ENCODE peak calls at places on chromosomes 11 and 22, in five cellular contexts. One of them, this sample, is unnamed.

GRCh38 chr11:116422976-116423375 is 349.8 kb downstream of the BUD13 start:
- DNase-seq in Peyer's patch: no peak
- DNase-seq in colonic mucosa: no peak
- DNase-seq in tibial artery: no peak
- DNase-seq in GM13976: no peak
- DNase-seq in this sample: no peak

GRCh38 chr22:22770280-22770871 is 117.2 kb upstream of the IGLL5 start:
- DNase-seq in Peyer's patch: peak
- DNase-seq in colonic mucosa: peak
- DNase-seq in tibial artery: peak
- DNase-seq in GM13976: no peak
- DNase-seq in this sample: no peak

GRCh38 chr22:44567846-44568493 is 69.9 kb upstream of the RTL6 start:
- DNase-seq in Peyer's patch: peak
- DNase-seq in colonic mucosa: peak
- DNase-seq in tibial artery: peak
- DNase-seq in GM13976: no peak
- DNase-seq in this sample: no peak

GRCh38 chr11:117855452-117855851 is 21.0 kb downstream of the FXYD6 start:
- DNase-seq in Peyer's patch: no peak
- DNase-seq in colonic mucosa: no peak
- DNase-seq in tibial artery: peak
- DNase-seq in GM13976: no peak
- DNase-seq in this sample: no peak

GRCh38 chr11:93570759-93571413 is 27.7 kb upstream of the SMCO4 start:
- DNase-seq in Peyer's patch: no peak
- DNase-seq in colonic mucosa: peak
- DNase-seq in tibial artery: peak
- DNase-seq in GM13976: no peak
- DNase-seq in this sample: no peak

GRCh38 chr11:86672007-86672621 is at the start of gene ME3:
- DNase-seq in Peyer's patch: peak
- DNase-seq in colonic mucosa: peak
- DNase-seq in tibial artery: peak
- DNase-seq in GM13976: no peak
- DNase-seq in this sample: peak

GRCh38 chr11:134474070-134474860 is 62.2 kb upstream of the B3GAT1 start:
- DNase-seq in Peyer's patch: peak
- DNase-seq in colonic mucosa: no peak
- DNase-seq in tibial artery: no peak
- DNase-seq in GM13976: no peak
- DNase-seq in this sample: no peak

GRCh38 chr22:43707650-43708049 is 104.5 kb downstream of the EFCAB6 start:
- DNase-seq in Peyer's patch: no peak
- DNase-seq in colonic mucosa: no peak
- DNase-seq in tibial artery: no peak
- DNase-seq in GM13976: no peak
- DNase-seq in this sample: no peak

GRCh38 chr11:8933931-8934330 is 1.2 kb upstream of the C11orf16 start:
- DNase-seq in Peyer's patch: no peak
- DNase-seq in colonic mucosa: no peak
- DNase-seq in tibial artery: no peak
- DNase-seq in GM13976: no peak
- DNase-seq in this sample: no peak

GRCh38 chr11:57456960-57457642 is 3.2 kb upstream of the RTN4RL2 start:
- DNase-seq in Peyer's patch: peak
- DNase-seq in colonic mucosa: peak
- DNase-seq in tibial artery: peak
- DNase-seq in GM13976: peak
- DNase-seq in this sample: peak

GRCh38 chr11:112903310-112903709 is 57.9 kb upstream of the NCAM1 start:
- DNase-seq in Peyer's patch: no peak
- DNase-seq in colonic mucosa: no peak
- DNase-seq in tibial artery: no peak
- DNase-seq in GM13976: no peak
- DNase-seq in this sample: no peak

GRCh38 chr11:14059491-14059890 is 97.0 kb downstream of the SPON1 start:
- DNase-seq in Peyer's patch: no peak
- DNase-seq in colonic mucosa: no peak
- DNase-seq in tibial artery: no peak
- DNase-seq in GM13976: no peak
- DNase-seq in this sample: no peak

GRCh38 chr11:32870676-32871075 is 21.9 kb upstream of the QSER1 start:
- DNase-seq in Peyer's patch: no peak
- DNase-seq in colonic mucosa: no peak
- DNase-seq in tibial artery: no peak
- DNase-seq in GM13976: peak
- DNase-seq in this sample: no peak

GRCh38 chr11:10666976-10667892 is 26.3 kb downstream of the IRAG1 start:
- DNase-seq in Peyer's patch: no peak
- DNase-seq in colonic mucosa: no peak
- DNase-seq in tibial artery: no peak
- DNase-seq in GM13976: no peak
- DNase-seq in this sample: no peak

GRCh38 chr11:72750556-72751292 is 1.5 kb downstream of the ARAP1 start:
- DNase-seq in Peyer's patch: no peak
- DNase-seq in colonic mucosa: no peak
- DNase-seq in tibial artery: no peak
- DNase-seq in GM13976: no peak
- DNase-seq in this sample: no peak

GRCh38 chr11:2432628-2433071 is 11.7 kb downstream of the TRPM5 start:
- DNase-seq in Peyer's patch: peak
- DNase-seq in colonic mucosa: no peak
- DNase-seq in tibial artery: peak
- DNase-seq in GM13976: no peak
- DNase-seq in this sample: no peak

GRCh38 chr11:73284106-73284505 is 12.0 kb downstream of the P2RY6 start:
- DNase-seq in Peyer's patch: no peak
- DNase-seq in colonic mucosa: no peak
- DNase-seq in tibial artery: peak
- DNase-seq in GM13976: no peak
- DNase-seq in this sample: no peak

GRCh38 chr11:102005306-102005705 is 41.9 kb upstream of the CFAP300 start:
- DNase-seq in Peyer's patch: no peak
- DNase-seq in colonic mucosa: peak
- DNase-seq in tibial artery: no peak
- DNase-seq in GM13976: no peak
- DNase-seq in this sample: no peak

GRCh38 chr11:35785287-35786167 is 123.0 kb downstream of the TRIM44 start:
- DNase-seq in Peyer's patch: no peak
- DNase-seq in colonic mucosa: no peak
- DNase-seq in tibial artery: no peak
- DNase-seq in GM13976: no peak
- DNase-seq in this sample: peak

GRCh38 chr11:77654770-77655434 is 17.3 kb upstream of the CLNS1A start:
- DNase-seq in Peyer's patch: no peak
- DNase-seq in colonic mucosa: no peak
- DNase-seq in tibial artery: no peak
- DNase-seq in GM13976: no peak
- DNase-seq in this sample: no peak

GRCh38 chr22:26722159-26722558 is 64.8 kb downstream of the MIAT start:
- DNase-seq in Peyer's patch: no peak
- DNase-seq in colonic mucosa: no peak
- DNase-seq in tibial artery: no peak
- DNase-seq in GM13976: no peak
- DNase-seq in this sample: no peak

GRCh38 chr22:41772645-41773044 is 27.8 kb upstream of the CCDC134 start:
- DNase-seq in Peyer's patch: no peak
- DNase-seq in colonic mucosa: no peak
- DNase-seq in tibial artery: no peak
- DNase-seq in GM13976: no peak
- DNase-seq in this sample: no peak

GRCh38 chr11:117936973-117937372 is 7.8 kb upstream of the TMPRSS13 start:
- DNase-seq in Peyer's patch: no peak
- DNase-seq in colonic mucosa: no peak
- DNase-seq in tibial artery: no peak
- DNase-seq in GM13976: no peak
- DNase-seq in this sample: no peak

GRCh38 chr11:107563702-107564101 is 1.8 kb downstream of the ALKBH8 start:
- DNase-seq in Peyer's patch: no peak
- DNase-seq in colonic mucosa: peak
- DNase-seq in tibial artery: no peak
- DNase-seq in GM13976: peak
- DNase-seq in this sample: peak

GRCh38 chr11:78564037-78564888 is 10.4 kb downstream of the NARS2 start:
- DNase-seq in Peyer's patch: no peak
- DNase-seq in colonic mucosa: peak
- DNase-seq in tibial artery: no peak
- DNase-seq in GM13976: peak
- DNase-seq in this sample: no peak

GRCh38 chr22:37998543-37998942 is 14.2 kb upstream of the SOX10 start:
- DNase-seq in Peyer's patch: no peak
- DNase-seq in colonic mucosa: no peak
- DNase-seq in tibial artery: no peak
- DNase-seq in GM13976: no peak
- DNase-seq in this sample: no peak

GRCh38 chr11:74397531-74398243 is 546 bp downstream of the PGM2L1 start:
- DNase-seq in Peyer's patch: no peak
- DNase-seq in colonic mucosa: peak
- DNase-seq in tibial artery: no peak
- DNase-seq in GM13976: peak
- DNase-seq in this sample: peak

GRCh38 chr11:131827440-131827839 is 457.0 kb downstream of the NTM start:
- DNase-seq in Peyer's patch: no peak
- DNase-seq in colonic mucosa: no peak
- DNase-seq in tibial artery: no peak
- DNase-seq in GM13976: no peak
- DNase-seq in this sample: no peak

GRCh38 chr11:10444725-10445286 is 10.3 kb upstream of the AMPD3 start:
- DNase-seq in Peyer's patch: no peak
- DNase-seq in colonic mucosa: no peak
- DNase-seq in tibial artery: peak
- DNase-seq in GM13976: no peak
- DNase-seq in this sample: no peak

GRCh38 chr11:70270104-70270876 is at the start of gene PPFIA1:
- DNase-seq in Peyer's patch: peak
- DNase-seq in colonic mucosa: peak
- DNase-seq in tibial artery: peak
- DNase-seq in GM13976: peak
- DNase-seq in this sample: peak
- TF ChIP-seq CTCF in Peyer's patch: no peak
- TF ChIP-seq CTCF in colonic mucosa: no peak
- TF ChIP-seq CTCF in tibial artery: no peak
- TF ChIP-seq CTCF in GM13976: peak
- TF ChIP-seq CTCF in this sample: peak

GRCh38 chr22:39662677-39663034 is 92.1 kb downstream of the CACNA1I start:
- DNase-seq in Peyer's patch: no peak
- DNase-seq in colonic mucosa: no peak
- DNase-seq in tibial artery: no peak
- DNase-seq in GM13976: no peak
- DNase-seq in this sample: no peak
- TF ChIP-seq CTCF in Peyer's patch: no peak
- TF ChIP-seq CTCF in colonic mucosa: no peak
- TF ChIP-seq CTCF in tibial artery: no peak
- TF ChIP-seq CTCF in GM13976: no peak
- TF ChIP-seq CTCF in this sample: no peak

GRCh38 chr22:35329114-35329847 is 29.6 kb downstream of the TOM1 start:
- DNase-seq in Peyer's patch: no peak
- DNase-seq in colonic mucosa: no peak
- DNase-seq in tibial artery: no peak
- DNase-seq in GM13976: no peak
- DNase-seq in this sample: no peak
- TF ChIP-seq CTCF in Peyer's patch: peak
- TF ChIP-seq CTCF in colonic mucosa: peak
- TF ChIP-seq CTCF in tibial artery: no peak
- TF ChIP-seq CTCF in GM13976: no peak
- TF ChIP-seq CTCF in this sample: peak

DNA sequence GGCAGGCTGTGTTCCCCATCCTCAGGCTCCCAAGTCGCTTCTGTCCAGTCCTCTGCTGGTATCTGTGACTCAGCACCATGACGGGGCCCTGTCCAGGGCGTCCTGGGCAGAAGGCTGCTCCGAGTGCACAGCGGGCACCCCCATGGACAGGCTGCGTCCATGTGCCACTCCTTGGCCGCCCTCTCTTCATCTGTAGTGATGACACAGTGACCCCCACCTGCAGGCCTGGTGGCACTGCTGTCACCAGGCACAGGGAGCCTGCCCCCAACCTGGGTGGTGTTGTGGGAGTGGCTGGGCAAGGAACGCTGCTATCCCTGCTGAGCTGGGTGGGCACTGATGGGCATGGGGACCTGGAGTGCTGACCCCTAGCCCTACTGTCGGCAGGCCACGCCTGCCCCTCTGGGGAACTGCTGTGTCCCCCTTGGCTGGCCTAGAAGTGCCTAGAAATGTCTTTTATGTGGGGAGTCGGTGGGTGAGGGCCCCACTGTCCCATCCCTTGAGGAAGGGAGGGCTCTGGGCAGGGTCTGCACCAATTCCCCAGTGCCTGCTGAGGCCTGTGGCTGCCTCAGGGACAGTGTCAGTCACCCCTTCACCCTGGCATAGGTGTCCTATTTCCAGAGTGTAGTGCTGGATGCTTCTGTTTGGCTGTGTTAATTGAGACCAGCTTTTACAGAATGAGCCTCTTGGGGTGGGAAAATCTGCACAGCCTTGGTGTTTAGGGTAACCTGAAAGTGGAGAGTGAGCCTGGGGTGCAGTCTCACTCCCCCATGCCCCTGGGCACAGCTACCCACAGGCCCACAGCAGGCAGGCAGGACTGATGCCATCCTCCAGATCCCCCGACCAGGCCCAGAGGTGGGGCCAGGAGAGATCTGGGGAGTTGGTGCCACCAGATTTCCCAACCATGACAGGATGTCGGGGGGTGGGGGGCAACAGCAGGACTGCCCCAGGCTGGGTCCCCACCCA is 34.5 kb downstream of the RTN4R start:
- DNase-seq in Peyer's patch: no peak
- DNase-seq in colonic mucosa: no peak
- DNase-seq in tibial artery: no peak
- DNase-seq in GM13976: no peak
- DNase-seq in this sample: no peak
- TF ChIP-seq CTCF in Peyer's patch: no peak
- TF ChIP-seq CTCF in colonic mucosa: no peak
- TF ChIP-seq CTCF in tibial artery: no peak
- TF ChIP-seq CTCF in GM13976: no peak
- TF ChIP-seq CTCF in this sample: no peak

This sample was measured in GM13977.